ENCODE peak calls at places on chromosome 10, in nine cellular contexts. S is Panc1; I is SK-N-SH; Y is fibroblast of lung; L is body of pancreas; H is transverse colon; E is spleen; V is CD8-positive, alpha-beta T cell; U is tibial artery. D is an unnamed sample. For H3K4me1 and H3K36me3, the result is how much of the 10 kb centered on the place peaks cover.

GRCh38 chr10:132989476-132990415 is 47.4 kb upstream of the CFAP46 start:
- DNase-seq in I (no peak), E (peak), H (no peak), L (no peak), S (no peak), V (no peak), U (no peak), Y (no peak), D (no peak)

GRCh38 chr10:49183596-49184542 is 4.3 kb downstream of the TMEM273 start:
- DNase-seq in Y (no peak), I (no peak), V (peak), U (no peak), S (no peak), H (no peak), E (peak), L (no peak), D (peak)

GRCh38 chr10:101014230-101014884 is 14.7 kb downstream of the LZTS2 start:
- DNase-seq in S (no peak), I (peak), Y (peak), H (peak), V (peak), L (peak), E (peak), U (peak), D (peak)

GRCh38 chr10:43294241-43294658 is 27.4 kb upstream of the RASGEF1A start:
- DNase-seq in H (no peak), I (no peak), V (peak), U (no peak), E (no peak), L (no peak), Y (no peak), S (no peak), D (no peak)

GRCh38 chr10:124648738-124649137 is 95.4 kb downstream of the FAM53B start:
- DNase-seq in Y (peak), U (no peak), L (peak), S (no peak), I (peak), E (peak), H (peak), V (peak), D (peak)

GRCh38 chr10:133121479-133121878 is 33.8 kb downstream of the ADGRA1 start:
- DNase-seq in V (no peak), Y (no peak), S (no peak), L (no peak), H (no peak), I (no peak), E (no peak), U (no peak), D (no peak)

GRCh38 chr10:116201011-116201410 is 72.0 kb downstream of the GFRA1 start:
- DNase-seq in L (no peak), S (no peak), V (no peak), E (no peak), U (no peak), Y (peak), H (no peak), I (no peak), D (no peak)

GRCh38 chr10:8908013-8908412 is 853.5 kb downstream of the GATA3 start:
- DNase-seq in L (no peak), U (no peak), I (no peak), V (no peak), H (no peak), Y (no peak), S (no peak), E (no peak), D (no peak)

GRCh38 chr10:48740023-48740707 is 55.5 kb downstream of the WDFY4 start:
- DNase-seq in I (no peak), H (no peak), S (no peak), Y (no peak), V (no peak), U (no peak), L (no peak), E (no peak), D (no peak)

GRCh38 chr10:108561649-108562048 is 1361.7 kb downstream of the XPNPEP1 start:
- DNase-seq in L (no peak), V (no peak), Y (peak), H (no peak), E (no peak), I (no peak), S (no peak), U (no peak), D (no peak)

GRCh38 chr10:95133997-95134396 is 60.0 kb upstream of the ACSM6 start:
- DNase-seq in E (no peak), U (no peak), L (no peak), Y (peak), V (no peak), I (no peak), S (no peak), H (no peak), D (no peak)

GRCh38 chr10:124671486-124672075 is 72.6 kb downstream of the FAM53B start:
- DNase-seq in V (no peak), Y (peak), U (no peak), L (no peak), E (peak), S (no peak), I (peak), H (no peak), D (peak)

GRCh38 chr10:23155166-23155565 is 36.9 kb upstream of the PTF1A start:
- DNase-seq in S (no peak), H (no peak), E (no peak), L (no peak), U (no peak), Y (no peak), I (no peak), V (no peak), D (no peak)

GRCh38 chr10:74118794-74119193 is 31.8 kb downstream of the AP3M1 start:
- DNase-seq in H (peak), I (no peak), U (no peak), E (peak), L (no peak), V (no peak), Y (peak), S (no peak), D (peak)

DNA sequence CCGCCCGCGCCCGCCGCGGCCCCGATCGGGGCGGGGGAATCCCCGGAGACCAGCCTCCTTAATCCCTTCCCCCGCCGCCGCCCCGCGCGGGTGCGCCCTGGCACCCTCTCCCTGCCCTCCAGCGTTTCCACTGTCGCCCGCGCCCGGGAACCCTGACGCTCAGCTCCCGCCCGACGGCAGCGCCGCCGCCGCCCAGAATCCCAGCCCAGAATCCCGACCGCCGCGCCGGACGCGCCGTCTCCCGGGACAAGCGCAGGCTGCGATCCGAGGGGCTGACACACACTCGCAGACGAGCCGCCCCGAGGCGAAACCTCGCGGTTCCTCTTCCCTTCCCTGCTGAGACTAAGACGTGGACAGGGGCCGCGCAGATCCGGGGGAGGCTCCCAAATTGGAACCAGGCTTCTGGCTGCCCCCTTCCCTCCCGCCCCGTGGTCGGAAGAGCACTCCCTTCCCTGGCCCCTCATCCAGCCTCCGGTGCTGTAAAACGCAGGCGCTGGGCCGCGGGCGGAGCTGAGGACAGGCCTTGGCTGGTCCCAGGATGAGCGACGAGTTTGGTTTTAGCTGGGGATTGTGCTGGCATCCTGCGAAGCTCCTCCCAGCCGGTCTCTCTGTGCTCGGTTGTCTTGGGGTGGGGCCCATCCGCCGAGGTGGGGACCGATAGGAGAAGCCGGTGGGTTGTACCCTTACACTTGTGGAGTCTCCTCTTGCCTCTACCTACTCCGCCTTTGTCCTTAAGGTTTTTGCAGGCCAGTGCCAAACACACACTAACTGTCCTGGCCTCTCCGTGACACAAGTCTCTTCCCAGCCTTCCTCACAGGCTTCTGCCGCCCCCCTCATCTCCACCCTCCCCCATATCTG is 1.1 kb downstream of the MARVELD1 start:
- DNase-seq in H (peak), U (peak), E (peak), L (peak), I (peak), Y (peak), S (no peak), V (no peak), D (peak)
- H3K4me1 ChIP-seq in H (half or more), U (half or more), E (half or more), L (under half), I (under half), Y (under half), S (under half), V (under half), D (under half)

GRCh38 chr10:93417264-93417663 is 64.9 kb downstream of the MYOF start:
- DNase-seq in S (no peak), V (no peak), H (no peak), E (no peak), I (no peak), U (no peak), Y (no peak), L (no peak), D (peak)
- H3K36me3 ChIP-seq in S (under half), V (under half), H (under half), E (under half), I (half or more), U (under half), Y (under half), L (under half), D (under half)

DNA sequence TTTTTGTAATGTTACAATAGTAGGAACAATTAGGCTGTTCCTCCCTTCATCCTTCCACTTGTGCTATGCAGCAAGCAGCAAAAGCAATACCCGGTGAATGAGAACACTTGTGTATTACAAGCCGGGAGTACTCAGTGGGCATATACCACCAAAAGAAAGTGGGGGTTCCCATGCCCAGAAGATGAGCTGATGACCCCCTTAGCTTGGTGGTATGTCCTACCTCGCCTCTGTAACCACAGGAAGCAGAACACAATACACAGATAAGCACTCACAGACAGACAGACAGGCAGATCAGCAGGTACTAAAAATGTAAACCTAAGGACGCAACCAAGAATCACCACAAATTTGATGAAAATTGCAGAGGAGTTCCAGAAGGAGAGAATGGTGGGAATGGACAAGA is 15.5 kb upstream of the KIF20B start:
- DNase-seq in E (no peak), L (no peak), S (no peak), I (no peak), Y (no peak), V (no peak), U (no peak), H (no peak), D (no peak)
- H3K4me3 ChIP-seq in E (no peak), L (no peak), S (no peak), I (no peak), Y (no peak), V (no peak), U (no peak), H (no peak), D (no peak)

GRCh38 chr10:67659497-67659896 is 36.5 kb downstream of the CTNNA3 start:
- DNase-seq in I (no peak), U (no peak), H (no peak), Y (no peak), V (no peak), S (no peak), L (no peak), E (no peak), D (no peak)

GRCh38 chr10:67663449-67664087 is 32.4 kb downstream of the CTNNA3 start:
- DNase-seq in L (no peak), U (no peak), S (no peak), H (no peak), I (no peak), Y (no peak), V (no peak), E (no peak), D (peak)

GRCh38 chr10:67664936-67665335 is 31.1 kb downstream of the CTNNA3 start:
- DNase-seq in I (no peak), Y (no peak), U (no peak), E (no peak), H (no peak), L (no peak), S (no peak), V (no peak), D (no peak)

GRCh38 chr10:67665491-67665890 is 30.5 kb downstream of the CTNNA3 start:
- DNase-seq in E (no peak), S (peak), Y (no peak), I (no peak), V (no peak), U (no peak), H (no peak), L (no peak), D (peak)

GRCh38 chr10:67662415-67662814 is 33.6 kb downstream of the CTNNA3 start:
- DNase-seq in V (no peak), L (no peak), H (no peak), Y (no peak), U (no peak), S (no peak), E (no peak), I (no peak), D (no peak)
- H3K4me1 ChIP-seq in V (under half), L (under half), H (under half), Y (under half), U (under half), S (under half), E (under half), I (under half), D (half or more)

GRCh38 chr10:29479081-29479917 is 155.5 kb downstream of the SVIL start:
- DNase-seq in S (no peak), V (no peak), U (no peak), E (no peak), L (no peak), I (no peak), H (no peak), Y (peak), D (no peak)
- H3K36me3 ChIP-seq in S (under half), V (under half), U (half or more), E (under half), L (under half), I (half or more), H (under half), Y (under half), D (under half)

GRCh38 chr10:15208221-15208620 is 39.7 kb upstream of the NMT2 start:
- DNase-seq in I (no peak), Y (no peak), L (no peak), U (no peak), S (no peak), E (no peak), H (no peak), V (no peak), D (no peak)
- H3K4me3 ChIP-seq in I (no peak), Y (no peak), L (no peak), U (no peak), S (no peak), E (no peak), H (no peak), V (peak), D (no peak)

GRCh38 chr10:7419998-7420397 is 9.2 kb upstream of the SFMBT2 start:
- DNase-seq in I (no peak), U (no peak), S (no peak), V (no peak), L (no peak), Y (no peak), H (no peak), E (no peak), D (no peak)
- H3K4me1 ChIP-seq in I (under half), U (under half), S (under half), V (under half), L (under half), Y (under half), H (under half), E (under half), D (under half)

D was measured in gastrocnemius medialis.